ENCODE peak calls at places on chromosome 20, in eight cellular contexts. One of them, this sample, is unnamed.

GRCh38 chr20:24701668-24702067 is 232.2 kb downstream of the SYNDIG1 start:
- DNase-seq in astrocyte of the spinal cord: no peak
- DNase-seq in AG09309: no peak
- DNase-seq in left lung: no peak
- DNase-seq in fibroblast of pulmonary artery: no peak
- DNase-seq in cardiac fibroblast: no peak
- DNase-seq in WERI-Rb-1: no peak
- DNase-seq in GM23338: no peak
- DNase-seq in this sample: no peak

GRCh38 chr20:14264869-14265268 is 72.5 kb downstream of the FLRT3 start:
- DNase-seq in astrocyte of the spinal cord: peak
- DNase-seq in AG09309: peak
- DNase-seq in left lung: no peak
- DNase-seq in fibroblast of pulmonary artery: peak
- DNase-seq in cardiac fibroblast: peak
- DNase-seq in WERI-Rb-1: no peak
- DNase-seq in GM23338: peak
- DNase-seq in this sample: peak

GRCh38 chr20:41428285-41428684 is 61.7 kb upstream of the EMILIN3 start:
- DNase-seq in astrocyte of the spinal cord: peak
- DNase-seq in AG09309: no peak
- DNase-seq in left lung: no peak
- DNase-seq in fibroblast of pulmonary artery: peak
- DNase-seq in cardiac fibroblast: peak
- DNase-seq in WERI-Rb-1: no peak
- DNase-seq in GM23338: no peak
- DNase-seq in this sample: peak

GRCh38 chr20:14148042-14148441 is 152.7 kb downstream of the MACROD2 start:
- DNase-seq in astrocyte of the spinal cord: peak
- DNase-seq in AG09309: no peak
- DNase-seq in left lung: no peak
- DNase-seq in fibroblast of pulmonary artery: peak
- DNase-seq in cardiac fibroblast: peak
- DNase-seq in WERI-Rb-1: no peak
- DNase-seq in GM23338: no peak
- DNase-seq in this sample: no peak

GRCh38 chr20:53899351-53900167 is 170.8 kb downstream of the BCAS1 start:
- DNase-seq in astrocyte of the spinal cord: peak
- DNase-seq in AG09309: no peak
- DNase-seq in left lung: no peak
- DNase-seq in fibroblast of pulmonary artery: peak
- DNase-seq in cardiac fibroblast: peak
- DNase-seq in WERI-Rb-1: peak
- DNase-seq in GM23338: no peak
- DNase-seq in this sample: peak

GRCh38 chr20:45993197-45993951 is 15.3 kb upstream of the MMP9 start:
- DNase-seq in astrocyte of the spinal cord: no peak
- DNase-seq in AG09309: no peak
- DNase-seq in left lung: no peak
- DNase-seq in fibroblast of pulmonary artery: peak
- DNase-seq in cardiac fibroblast: no peak
- DNase-seq in WERI-Rb-1: no peak
- DNase-seq in GM23338: peak
- DNase-seq in this sample: peak

GRCh38 chr20:44969320-44969879 is 3.1 kb downstream of the STK4 start:
- DNase-seq in astrocyte of the spinal cord: no peak
- DNase-seq in AG09309: no peak
- DNase-seq in left lung: no peak
- DNase-seq in fibroblast of pulmonary artery: no peak
- DNase-seq in cardiac fibroblast: no peak
- DNase-seq in WERI-Rb-1: no peak
- DNase-seq in GM23338: no peak
- DNase-seq in this sample: peak

GRCh38 chr20:1900321-1900791 is 5.1 kb downstream of the SIRPA start:
- DNase-seq in astrocyte of the spinal cord: peak
- DNase-seq in AG09309: peak
- DNase-seq in left lung: peak
- DNase-seq in fibroblast of pulmonary artery: peak
- DNase-seq in cardiac fibroblast: peak
- DNase-seq in WERI-Rb-1: peak
- DNase-seq in GM23338: peak
- DNase-seq in this sample: peak

GRCh38 chr20:24124951-24125650 is 136.5 kb upstream of the GGTLC1 start:
- DNase-seq in astrocyte of the spinal cord: no peak
- DNase-seq in AG09309: no peak
- DNase-seq in left lung: no peak
- DNase-seq in fibroblast of pulmonary artery: no peak
- DNase-seq in cardiac fibroblast: no peak
- DNase-seq in WERI-Rb-1: no peak
- DNase-seq in GM23338: no peak
- DNase-seq in this sample: no peak

GRCh38 chr20:55360895-55361294 is 644.4 kb downstream of the CBLN4 start:
- DNase-seq in astrocyte of the spinal cord: no peak
- DNase-seq in AG09309: no peak
- DNase-seq in left lung: no peak
- DNase-seq in fibroblast of pulmonary artery: no peak
- DNase-seq in cardiac fibroblast: no peak
- DNase-seq in WERI-Rb-1: no peak
- DNase-seq in GM23338: no peak
- DNase-seq in this sample: no peak

GRCh38 chr20:53891306-53891894 is 179.0 kb downstream of the BCAS1 start:
- DNase-seq in astrocyte of the spinal cord: no peak
- DNase-seq in AG09309: no peak
- DNase-seq in left lung: no peak
- DNase-seq in fibroblast of pulmonary artery: no peak
- DNase-seq in cardiac fibroblast: no peak
- DNase-seq in WERI-Rb-1: peak
- DNase-seq in GM23338: no peak
- DNase-seq in this sample: no peak

GRCh38 chr20:53842301-53843099 is 227.9 kb downstream of the BCAS1 start:
- DNase-seq in astrocyte of the spinal cord: no peak
- DNase-seq in AG09309: no peak
- DNase-seq in left lung: no peak
- DNase-seq in fibroblast of pulmonary artery: no peak
- DNase-seq in cardiac fibroblast: no peak
- DNase-seq in WERI-Rb-1: no peak
- DNase-seq in GM23338: no peak
- DNase-seq in this sample: no peak

GRCh38 chr20:20525214-20525613 is 157.3 kb downstream of the INSM1 start:
- DNase-seq in astrocyte of the spinal cord: no peak
- DNase-seq in AG09309: no peak
- DNase-seq in left lung: no peak
- DNase-seq in fibroblast of pulmonary artery: no peak
- DNase-seq in cardiac fibroblast: no peak
- DNase-seq in WERI-Rb-1: no peak
- DNase-seq in GM23338: no peak
- DNase-seq in this sample: no peak

GRCh38 chr20:19757973-19758887 is at the start of gene RIN2:
- DNase-seq in astrocyte of the spinal cord: peak
- DNase-seq in AG09309: no peak
- DNase-seq in left lung: peak
- DNase-seq in fibroblast of pulmonary artery: peak
- DNase-seq in cardiac fibroblast: peak
- DNase-seq in WERI-Rb-1: peak
- DNase-seq in GM23338: peak
- DNase-seq in this sample: peak

GRCh38 chr20:44858959-44859358 is 26.5 kb upstream of the YWHAB start:
- DNase-seq in astrocyte of the spinal cord: no peak
- DNase-seq in AG09309: no peak
- DNase-seq in left lung: no peak
- DNase-seq in fibroblast of pulmonary artery: no peak
- DNase-seq in cardiac fibroblast: no peak
- DNase-seq in WERI-Rb-1: no peak
- DNase-seq in GM23338: peak
- DNase-seq in this sample: no peak

GRCh38 chr20:45347297-45347935 is 808 bp downstream of the SDC4 start:
- DNase-seq in astrocyte of the spinal cord: no peak
- DNase-seq in AG09309: no peak
- DNase-seq in left lung: no peak
- DNase-seq in fibroblast of pulmonary artery: no peak
- DNase-seq in cardiac fibroblast: no peak
- DNase-seq in WERI-Rb-1: no peak
- DNase-seq in GM23338: no peak
- DNase-seq in this sample: no peak

GRCh38 chr20:44072381-44072780 is 114.6 kb downstream of the JPH2 start:
- DNase-seq in astrocyte of the spinal cord: no peak
- DNase-seq in AG09309: no peak
- DNase-seq in left lung: no peak
- DNase-seq in fibroblast of pulmonary artery: no peak
- DNase-seq in cardiac fibroblast: no peak
- DNase-seq in WERI-Rb-1: no peak
- DNase-seq in GM23338: no peak
- DNase-seq in this sample: no peak

GRCh38 chr20:60262967-60263603 is 304.9 kb downstream of the CDH26 start:
- DNase-seq in astrocyte of the spinal cord: no peak
- DNase-seq in AG09309: no peak
- DNase-seq in left lung: no peak
- DNase-seq in fibroblast of pulmonary artery: no peak
- DNase-seq in cardiac fibroblast: no peak
- DNase-seq in WERI-Rb-1: peak
- DNase-seq in GM23338: peak
- DNase-seq in this sample: peak

GRCh38 chr20:41309817-41310216 is 7.7 kb downstream of the ZHX3 start:
- DNase-seq in astrocyte of the spinal cord: peak
- DNase-seq in AG09309: no peak
- DNase-seq in left lung: no peak
- DNase-seq in fibroblast of pulmonary artery: peak
- DNase-seq in cardiac fibroblast: peak
- DNase-seq in WERI-Rb-1: no peak
- DNase-seq in GM23338: no peak
- DNase-seq in this sample: peak

DNA sequence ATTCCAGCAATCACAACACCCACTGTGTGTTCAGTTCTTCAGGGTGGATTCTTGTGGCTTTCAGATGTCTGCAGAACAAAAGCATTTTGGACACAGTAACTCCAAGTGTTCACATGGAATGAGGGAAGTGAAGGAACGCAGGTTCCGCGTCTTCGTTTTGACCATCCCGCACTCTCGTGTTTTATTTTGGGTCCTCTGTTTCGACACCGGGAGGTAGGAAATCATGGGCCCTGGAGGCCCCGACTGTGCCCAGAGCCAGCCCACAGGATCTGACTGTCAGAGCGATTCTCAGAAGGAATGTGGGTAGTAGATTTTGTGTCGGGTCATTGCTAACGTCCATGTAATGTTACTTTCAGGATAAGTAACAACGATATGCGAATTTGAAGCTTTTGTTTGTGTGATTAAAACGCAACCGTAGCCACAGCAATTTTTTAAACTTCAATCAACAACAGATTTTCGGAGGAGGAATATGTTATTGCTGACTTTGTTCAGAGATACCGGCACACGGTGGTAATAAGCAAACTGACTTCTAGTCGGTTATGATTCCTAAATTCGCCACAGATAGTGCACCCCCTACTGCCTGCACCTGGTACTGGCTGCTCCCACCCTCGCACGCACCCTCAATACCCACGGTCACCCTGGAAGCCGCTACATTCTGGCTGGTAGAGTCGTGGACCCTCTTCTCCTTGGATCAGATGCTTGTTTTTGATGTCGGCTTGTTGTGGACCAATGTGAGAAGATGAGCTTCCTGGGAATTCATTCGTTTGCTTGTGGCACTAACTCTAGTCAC is 10.5 kb downstream of the NPEPL1 start:
- DNase-seq in astrocyte of the spinal cord: no peak
- DNase-seq in AG09309: no peak
- DNase-seq in left lung: peak
- DNase-seq in fibroblast of pulmonary artery: no peak
- DNase-seq in cardiac fibroblast: no peak
- DNase-seq in WERI-Rb-1: no peak
- DNase-seq in GM23338: no peak
- DNase-seq in this sample: no peak
- TF ChIP-seq CTCF in astrocyte of the spinal cord: peak
- TF ChIP-seq CTCF in AG09309: peak
- TF ChIP-seq CTCF in left lung: peak
- TF ChIP-seq CTCF in fibroblast of pulmonary artery: peak
- TF ChIP-seq CTCF in cardiac fibroblast: peak
- TF ChIP-seq CTCF in WERI-Rb-1: peak
- TF ChIP-seq CTCF in GM23338: peak
- TF ChIP-seq CTCF in this sample: no peak

DNA sequence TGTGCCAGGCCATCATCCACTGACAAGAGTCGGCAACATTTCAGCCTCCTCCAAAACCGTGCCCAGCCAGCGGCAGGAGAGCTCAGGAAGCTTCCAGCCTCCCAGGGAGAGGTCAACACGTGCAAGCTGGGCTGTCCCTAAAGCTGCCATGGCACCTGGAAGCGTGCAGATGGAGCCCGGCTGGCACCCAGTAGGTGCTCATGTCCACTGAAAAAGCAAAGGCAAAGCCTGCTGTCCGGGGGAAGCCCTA is 14.4 kb upstream of the TLDC2 start:
- DNase-seq in astrocyte of the spinal cord: no peak
- DNase-seq in AG09309: no peak
- DNase-seq in left lung: no peak
- DNase-seq in fibroblast of pulmonary artery: no peak
- DNase-seq in cardiac fibroblast: no peak
- DNase-seq in WERI-Rb-1: no peak
- DNase-seq in GM23338: no peak
- DNase-seq in this sample: no peak
- H3K4me3 ChIP-seq in astrocyte of the spinal cord: peak
- H3K4me3 ChIP-seq in AG09309: peak
- H3K4me3 ChIP-seq in left lung: peak
- H3K4me3 ChIP-seq in fibroblast of pulmonary artery: peak
- H3K4me3 ChIP-seq in cardiac fibroblast: peak
- H3K4me3 ChIP-seq in WERI-Rb-1: peak
- H3K4me3 ChIP-seq in GM23338: peak
- H3K4me3 ChIP-seq in this sample: peak

DNA sequence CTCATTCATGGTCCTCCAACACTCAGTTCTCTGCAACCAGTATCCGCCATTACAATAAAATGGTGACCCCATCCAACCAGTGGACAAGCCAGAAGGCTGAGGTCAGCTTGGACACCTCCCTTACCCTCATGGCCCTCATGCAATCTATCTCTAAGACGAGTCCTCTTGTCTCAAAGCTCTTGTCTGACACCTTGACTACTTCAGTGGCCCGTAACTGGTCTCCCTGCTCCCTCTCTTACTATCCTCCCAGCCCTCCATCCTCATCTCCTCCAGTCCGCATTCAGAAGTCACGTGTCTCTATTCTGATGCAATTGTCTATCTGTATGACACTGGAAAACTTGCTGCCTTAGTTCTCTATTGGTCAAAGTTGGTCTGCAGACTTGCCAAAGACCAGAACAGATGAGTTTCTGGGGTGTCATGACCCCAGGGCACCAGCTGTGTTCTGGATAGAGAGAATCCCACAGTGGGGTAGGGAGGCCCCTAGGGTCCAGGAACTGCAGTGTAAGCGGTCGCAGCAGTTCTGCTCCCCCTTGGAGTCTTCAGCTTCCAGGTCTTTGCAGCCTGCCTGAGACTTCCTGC is 59.6 kb upstream of the RNF24 start:
- DNase-seq in astrocyte of the spinal cord: no peak
- DNase-seq in AG09309: no peak
- DNase-seq in left lung: no peak
- DNase-seq in fibroblast of pulmonary artery: no peak
- DNase-seq in cardiac fibroblast: no peak
- DNase-seq in WERI-Rb-1: no peak
- DNase-seq in GM23338: no peak
- DNase-seq in this sample: no peak
- TF ChIP-seq CTCF in astrocyte of the spinal cord: no peak
- TF ChIP-seq CTCF in AG09309: no peak
- TF ChIP-seq CTCF in left lung: no peak
- TF ChIP-seq CTCF in fibroblast of pulmonary artery: no peak
- TF ChIP-seq CTCF in cardiac fibroblast: no peak
- TF ChIP-seq CTCF in WERI-Rb-1: no peak
- TF ChIP-seq CTCF in GM23338: peak
- TF ChIP-seq CTCF in this sample: no peak

GRCh38 chr20:25706793-25707192 is 10.1 kb upstream of the ZNF337 start:
- DNase-seq in astrocyte of the spinal cord: no peak
- DNase-seq in AG09309: no peak
- DNase-seq in left lung: no peak
- DNase-seq in fibroblast of pulmonary artery: no peak
- DNase-seq in cardiac fibroblast: no peak
- DNase-seq in WERI-Rb-1: no peak
- DNase-seq in GM23338: no peak
- DNase-seq in this sample: peak
- H3K4me3 ChIP-seq in astrocyte of the spinal cord: no peak
- H3K4me3 ChIP-seq in AG09309: no peak
- H3K4me3 ChIP-seq in left lung: no peak
- H3K4me3 ChIP-seq in fibroblast of pulmonary artery: no peak
- H3K4me3 ChIP-seq in cardiac fibroblast: no peak
- H3K4me3 ChIP-seq in WERI-Rb-1: no peak
- H3K4me3 ChIP-seq in GM23338: no peak
- H3K4me3 ChIP-seq in this sample: no peak